ENCODE peak calls at places on chromosomes 3 and 15, in nine cellular contexts. One of them, this sample, is unnamed.

GRCh38 chr3:177894021-177894690 is 642.1 kb upstream of the KCNMB2 start:
- DNase-seq in suprapubic skin: no peak
- DNase-seq in spleen: no peak
- DNase-seq in CD4-positive, alpha-beta memory T cell: no peak
- DNase-seq in transverse colon: no peak
- DNase-seq in CD8-positive, alpha-beta memory T cell: no peak
- DNase-seq in GM23338: no peak
- DNase-seq in endodermal cell: no peak
- DNase-seq in upper lobe of right lung: no peak
- DNase-seq in this sample: no peak

GRCh38 chr3:72617420-72618024 is 230.7 kb downstream of the SHQ1 start:
- DNase-seq in suprapubic skin: no peak
- DNase-seq in spleen: no peak
- DNase-seq in CD4-positive, alpha-beta memory T cell: no peak
- DNase-seq in transverse colon: no peak
- DNase-seq in CD8-positive, alpha-beta memory T cell: no peak
- DNase-seq in GM23338: no peak
- DNase-seq in endodermal cell: no peak
- DNase-seq in upper lobe of right lung: no peak
- DNase-seq in this sample: no peak

GRCh38 chr3:123781571-123782275 is 102.4 kb downstream of the MYLK start:
- DNase-seq in suprapubic skin: no peak
- DNase-seq in spleen: no peak
- DNase-seq in CD4-positive, alpha-beta memory T cell: no peak
- DNase-seq in transverse colon: no peak
- DNase-seq in CD8-positive, alpha-beta memory T cell: no peak
- DNase-seq in GM23338: no peak
- DNase-seq in endodermal cell: no peak
- DNase-seq in upper lobe of right lung: no peak
- DNase-seq in this sample: no peak

GRCh38 chr3:178987745-178988144 is 83.9 kb downstream of the ZMAT3 start:
- DNase-seq in suprapubic skin: no peak
- DNase-seq in spleen: no peak
- DNase-seq in CD4-positive, alpha-beta memory T cell: no peak
- DNase-seq in transverse colon: no peak
- DNase-seq in CD8-positive, alpha-beta memory T cell: no peak
- DNase-seq in GM23338: no peak
- DNase-seq in endodermal cell: no peak
- DNase-seq in upper lobe of right lung: no peak
- DNase-seq in this sample: no peak

GRCh38 chr3:169299129-169299528 is 364.4 kb downstream of the MECOM start:
- DNase-seq in suprapubic skin: no peak
- DNase-seq in spleen: no peak
- DNase-seq in CD4-positive, alpha-beta memory T cell: no peak
- DNase-seq in transverse colon: peak; percentile 84
- DNase-seq in CD8-positive, alpha-beta memory T cell: no peak
- DNase-seq in GM23338: no peak
- DNase-seq in endodermal cell: no peak
- DNase-seq in upper lobe of right lung: no peak
- DNase-seq in this sample: no peak

GRCh38 chr15:82647045-82647834 is at the start of gene CPEB1:
- DNase-seq in suprapubic skin: peak; percentile 76
- DNase-seq in spleen: no peak
- DNase-seq in CD4-positive, alpha-beta memory T cell: peak; percentile 9
- DNase-seq in transverse colon: peak; percentile 42
- DNase-seq in CD8-positive, alpha-beta memory T cell: peak; percentile 20
- DNase-seq in GM23338: peak; percentile 75
- DNase-seq in endodermal cell: peak; percentile 74
- DNase-seq in upper lobe of right lung: no peak
- DNase-seq in this sample: no peak

GRCh38 chr3:126179825-126180476 is 435 bp downstream of the ALDH1L1 start:
- DNase-seq in suprapubic skin: no peak
- DNase-seq in spleen: no peak
- DNase-seq in CD4-positive, alpha-beta memory T cell: no peak
- DNase-seq in transverse colon: peak; percentile 26
- DNase-seq in CD8-positive, alpha-beta memory T cell: no peak
- DNase-seq in GM23338: peak; percentile 83
- DNase-seq in endodermal cell: peak; percentile 89
- DNase-seq in upper lobe of right lung: no peak
- DNase-seq in this sample: no peak

GRCh38 chr15:39232512-39232911 is 348.4 kb upstream of the THBS1 start:
- DNase-seq in suprapubic skin: no peak
- DNase-seq in spleen: no peak
- DNase-seq in CD4-positive, alpha-beta memory T cell: no peak
- DNase-seq in transverse colon: no peak
- DNase-seq in CD8-positive, alpha-beta memory T cell: no peak
- DNase-seq in GM23338: no peak
- DNase-seq in endodermal cell: no peak
- DNase-seq in upper lobe of right lung: no peak
- DNase-seq in this sample: no peak

GRCh38 chr3:128549283-128550112 is 56.5 kb upstream of the GATA2 start:
- DNase-seq in suprapubic skin: peak; percentile 76
- DNase-seq in spleen: no peak
- DNase-seq in CD4-positive, alpha-beta memory T cell: no peak
- DNase-seq in transverse colon: no peak
- DNase-seq in CD8-positive, alpha-beta memory T cell: no peak
- DNase-seq in GM23338: no peak
- DNase-seq in endodermal cell: no peak
- DNase-seq in upper lobe of right lung: peak; percentile 74
- DNase-seq in this sample: no peak

GRCh38 chr15:74406517-74406916 is 27.2 kb downstream of the SEMA7A start:
- DNase-seq in suprapubic skin: no peak
- DNase-seq in spleen: no peak
- DNase-seq in CD4-positive, alpha-beta memory T cell: no peak
- DNase-seq in transverse colon: no peak
- DNase-seq in CD8-positive, alpha-beta memory T cell: no peak
- DNase-seq in GM23338: no peak
- DNase-seq in endodermal cell: no peak
- DNase-seq in upper lobe of right lung: no peak
- DNase-seq in this sample: no peak

GRCh38 chr3:183259621-183260020 is 6.6 kb downstream of the B3GNT5 start:
- DNase-seq in suprapubic skin: no peak
- DNase-seq in spleen: no peak
- DNase-seq in CD4-positive, alpha-beta memory T cell: no peak
- DNase-seq in transverse colon: no peak
- DNase-seq in CD8-positive, alpha-beta memory T cell: no peak
- DNase-seq in GM23338: no peak
- DNase-seq in endodermal cell: no peak
- DNase-seq in upper lobe of right lung: no peak
- DNase-seq in this sample: no peak

GRCh38 chr3:71726106-71726505 is 904 bp upstream of the EIF4E3 start:
- DNase-seq in suprapubic skin: no peak
- DNase-seq in spleen: no peak
- DNase-seq in CD4-positive, alpha-beta memory T cell: peak; percentile 72
- DNase-seq in transverse colon: peak; percentile 26
- DNase-seq in CD8-positive, alpha-beta memory T cell: peak; percentile 69
- DNase-seq in GM23338: no peak
- DNase-seq in endodermal cell: no peak
- DNase-seq in upper lobe of right lung: no peak
- DNase-seq in this sample: no peak

GRCh38 chr3:9806688-9807589 is 3.1 kb upstream of the TTLL3 start:
- DNase-seq in suprapubic skin: no peak
- DNase-seq in spleen: no peak
- DNase-seq in CD4-positive, alpha-beta memory T cell: no peak
- DNase-seq in transverse colon: no peak
- DNase-seq in CD8-positive, alpha-beta memory T cell: no peak
- DNase-seq in GM23338: no peak
- DNase-seq in endodermal cell: no peak
- DNase-seq in upper lobe of right lung: no peak
- DNase-seq in this sample: no peak

GRCh38 chr15:48631191-48631770 is 14.2 kb downstream of the FBN1 start:
- DNase-seq in suprapubic skin: no peak
- DNase-seq in spleen: no peak
- DNase-seq in CD4-positive, alpha-beta memory T cell: no peak
- DNase-seq in transverse colon: no peak
- DNase-seq in CD8-positive, alpha-beta memory T cell: no peak
- DNase-seq in GM23338: peak; percentile 20
- DNase-seq in endodermal cell: peak; percentile 53
- DNase-seq in upper lobe of right lung: no peak
- DNase-seq in this sample: no peak

GRCh38 chr15:98776607-98777281 is 128.4 kb downstream of the IGF1R start:
- DNase-seq in suprapubic skin: no peak
- DNase-seq in spleen: peak; percentile 81
- DNase-seq in CD4-positive, alpha-beta memory T cell: peak; percentile 5
- DNase-seq in transverse colon: no peak
- DNase-seq in CD8-positive, alpha-beta memory T cell: peak; percentile 17
- DNase-seq in GM23338: no peak
- DNase-seq in endodermal cell: no peak
- DNase-seq in upper lobe of right lung: peak; percentile 70
- DNase-seq in this sample: no peak

GRCh38 chr15:52086001-52086786 is 26.4 kb downstream of the BCL2L10 start:
- DNase-seq in suprapubic skin: no peak
- DNase-seq in spleen: no peak
- DNase-seq in CD4-positive, alpha-beta memory T cell: no peak
- DNase-seq in transverse colon: no peak
- DNase-seq in CD8-positive, alpha-beta memory T cell: no peak
- DNase-seq in GM23338: no peak
- DNase-seq in endodermal cell: peak; percentile 17
- DNase-seq in upper lobe of right lung: no peak
- DNase-seq in this sample: no peak

GRCh38 chr3:42161050-42161935 is 70.1 kb downstream of the TRAK1 start:
- DNase-seq in suprapubic skin: no peak
- DNase-seq in spleen: no peak
- DNase-seq in CD4-positive, alpha-beta memory T cell: no peak
- DNase-seq in transverse colon: no peak
- DNase-seq in CD8-positive, alpha-beta memory T cell: no peak
- DNase-seq in GM23338: peak; percentile 28
- DNase-seq in endodermal cell: no peak
- DNase-seq in upper lobe of right lung: no peak
- DNase-seq in this sample: no peak

GRCh38 chr3:54309601-54310000 is 187.2 kb downstream of the CACNA2D3 start:
- DNase-seq in suprapubic skin: no peak
- DNase-seq in spleen: no peak
- DNase-seq in CD4-positive, alpha-beta memory T cell: no peak
- DNase-seq in transverse colon: no peak
- DNase-seq in CD8-positive, alpha-beta memory T cell: no peak
- DNase-seq in GM23338: peak; percentile 20
- DNase-seq in endodermal cell: no peak
- DNase-seq in upper lobe of right lung: no peak
- DNase-seq in this sample: no peak

GRCh38 chr3:186979837-186980236 is 49.5 kb downstream of the ST6GAL1 start:
- DNase-seq in suprapubic skin: no peak
- DNase-seq in spleen: no peak
- DNase-seq in CD4-positive, alpha-beta memory T cell: no peak
- DNase-seq in transverse colon: no peak
- DNase-seq in CD8-positive, alpha-beta memory T cell: no peak
- DNase-seq in GM23338: no peak
- DNase-seq in endodermal cell: no peak
- DNase-seq in upper lobe of right lung: no peak
- DNase-seq in this sample: no peak

DNA sequence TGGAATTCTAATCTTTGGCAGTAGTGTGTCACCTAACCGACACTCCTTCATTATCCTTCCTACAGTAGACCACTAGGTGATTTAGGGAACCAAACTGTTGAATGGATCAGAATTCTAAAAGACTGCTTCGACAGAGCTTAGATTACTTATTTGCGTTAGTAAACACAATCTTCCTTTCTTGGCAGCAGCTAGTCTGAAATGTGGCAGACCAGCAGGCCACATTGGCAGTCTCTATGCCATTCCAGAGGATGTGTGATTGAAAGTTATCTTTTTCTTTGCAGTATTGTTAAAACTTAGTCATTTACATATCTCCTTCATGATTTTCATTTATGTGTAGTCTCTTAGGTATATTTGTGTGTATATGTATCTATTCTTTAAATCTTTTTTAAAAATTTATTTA is 23.6 kb downstream of the MBNL1 start:
- DNase-seq in suprapubic skin: no peak
- DNase-seq in spleen: no peak
- DNase-seq in CD4-positive, alpha-beta memory T cell: no peak
- DNase-seq in transverse colon: no peak
- DNase-seq in CD8-positive, alpha-beta memory T cell: no peak
- DNase-seq in GM23338: no peak
- DNase-seq in endodermal cell: no peak
- DNase-seq in upper lobe of right lung: no peak
- DNase-seq in this sample: no peak
- H3K4me1 ChIP-seq in suprapubic skin: peaks cover 62% of the 10 kb centered on the region
- H3K4me1 ChIP-seq in spleen: peaks cover 100% of the 10 kb centered on the region
- H3K4me1 ChIP-seq in CD4-positive, alpha-beta memory T cell: peaks cover 97% of the 10 kb centered on the region
- H3K4me1 ChIP-seq in transverse colon: peaks cover 13% of the 10 kb centered on the region
- H3K4me1 ChIP-seq in CD8-positive, alpha-beta memory T cell: peaks cover 79% of the 10 kb centered on the region
- H3K4me1 ChIP-seq in GM23338: peaks cover 13% of the 10 kb centered on the region
- H3K4me1 ChIP-seq in endodermal cell: no peaks in the 10 kb centered on the region
- H3K4me1 ChIP-seq in upper lobe of right lung: peaks cover 74% of the 10 kb centered on the region
- H3K4me1 ChIP-seq in this sample: peaks cover 2% of the 10 kb centered on the region

DNA sequence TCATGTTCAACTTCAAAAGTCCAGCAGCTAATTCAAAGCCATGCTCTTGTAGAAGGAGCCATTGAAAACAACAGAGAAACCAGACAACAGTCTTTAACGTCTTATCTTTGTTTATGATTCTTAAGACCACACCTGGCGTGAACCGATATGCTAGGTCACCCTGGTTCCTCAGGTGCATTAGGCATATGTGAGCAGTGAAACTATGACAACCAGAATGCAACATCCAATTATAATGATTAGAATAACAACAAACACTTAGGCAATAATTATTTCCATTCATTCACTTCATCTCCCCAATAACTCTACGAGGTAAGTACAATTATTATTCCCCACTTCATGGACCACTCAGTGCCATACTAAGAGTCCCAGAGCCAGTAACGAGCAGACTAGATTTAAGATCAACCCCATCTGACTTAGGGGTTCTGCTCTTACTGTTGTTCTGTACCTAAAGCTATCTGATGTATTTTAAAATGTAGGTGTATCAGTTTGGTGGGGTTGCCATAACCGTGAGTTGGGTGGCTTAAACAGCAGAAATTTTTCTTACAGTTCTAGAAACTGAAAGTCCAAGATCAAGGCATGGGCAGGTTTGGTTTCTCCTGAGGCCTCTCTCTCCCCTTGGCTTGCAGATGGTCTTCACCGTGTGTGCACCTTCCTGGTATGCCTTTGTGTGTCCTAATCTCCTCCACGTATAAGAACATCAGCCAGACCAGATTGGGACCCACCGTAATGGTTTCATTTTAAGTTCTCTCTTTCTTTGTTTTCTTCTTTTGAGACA is 997.8 kb upstream of the CFAP20DC start:
- DNase-seq in suprapubic skin: no peak
- DNase-seq in spleen: no peak
- DNase-seq in CD4-positive, alpha-beta memory T cell: peak; percentile 8
- DNase-seq in transverse colon: no peak
- DNase-seq in CD8-positive, alpha-beta memory T cell: no peak
- DNase-seq in GM23338: no peak
- DNase-seq in endodermal cell: no peak
- DNase-seq in upper lobe of right lung: no peak
- DNase-seq in this sample: no peak
- H3K4me1 ChIP-seq in suprapubic skin: no peaks in the 10 kb centered on the region
- H3K4me1 ChIP-seq in spleen: no peaks in the 10 kb centered on the region
- H3K4me1 ChIP-seq in CD4-positive, alpha-beta memory T cell: peaks cover 60% of the 10 kb centered on the region
- H3K4me1 ChIP-seq in transverse colon: no peaks in the 10 kb centered on the region
- H3K4me1 ChIP-seq in CD8-positive, alpha-beta memory T cell: peaks cover 45% of the 10 kb centered on the region
- H3K4me1 ChIP-seq in GM23338: no peaks in the 10 kb centered on the region
- H3K4me1 ChIP-seq in endodermal cell: no peaks in the 10 kb centered on the region
- H3K4me1 ChIP-seq in upper lobe of right lung: no peaks in the 10 kb centered on the region
- H3K4me1 ChIP-seq in this sample: no peaks in the 10 kb centered on the region

GRCh38 chr15:94262201-94262600 is 30.8 kb downstream of the MCTP2 start:
- DNase-seq in suprapubic skin: no peak
- DNase-seq in spleen: no peak
- DNase-seq in CD4-positive, alpha-beta memory T cell: no peak
- DNase-seq in transverse colon: no peak
- DNase-seq in CD8-positive, alpha-beta memory T cell: no peak
- DNase-seq in GM23338: no peak
- DNase-seq in endodermal cell: no peak
- DNase-seq in upper lobe of right lung: no peak
- DNase-seq in this sample: no peak
- H3K4me1 ChIP-seq in suprapubic skin: peaks cover 7% of the 10 kb centered on the region
- H3K4me1 ChIP-seq in spleen: peaks cover 99% of the 10 kb centered on the region
- H3K4me1 ChIP-seq in CD4-positive, alpha-beta memory T cell: no peaks in the 10 kb centered on the region
- H3K4me1 ChIP-seq in transverse colon: peaks cover 4% of the 10 kb centered on the region
- H3K4me1 ChIP-seq in CD8-positive, alpha-beta memory T cell: no peaks in the 10 kb centered on the region
- H3K4me1 ChIP-seq in GM23338: no peaks in the 10 kb centered on the region
- H3K4me1 ChIP-seq in endodermal cell: no peaks in the 10 kb centered on the region
- H3K4me1 ChIP-seq in upper lobe of right lung: peaks cover 8% of the 10 kb centered on the region
- H3K4me1 ChIP-seq in this sample: no peaks in the 10 kb centered on the region

GRCh38 chr15:70505411-70505919 is 257.9 kb downstream of the UACA start:
- DNase-seq in suprapubic skin: no peak
- DNase-seq in spleen: peak; percentile 55
- DNase-seq in CD4-positive, alpha-beta memory T cell: no peak
- DNase-seq in transverse colon: no peak
- DNase-seq in CD8-positive, alpha-beta memory T cell: no peak
- DNase-seq in GM23338: no peak
- DNase-seq in endodermal cell: no peak
- DNase-seq in upper lobe of right lung: peak; percentile 21
- DNase-seq in this sample: peak; percentile 72
- H3K4me1 ChIP-seq in suprapubic skin: peaks cover 34% of the 10 kb centered on the region
- H3K4me1 ChIP-seq in spleen: peaks cover 93% of the 10 kb centered on the region
- H3K4me1 ChIP-seq in CD4-positive, alpha-beta memory T cell: peaks cover 66% of the 10 kb centered on the region
- H3K4me1 ChIP-seq in transverse colon: no peaks in the 10 kb centered on the region
- H3K4me1 ChIP-seq in CD8-positive, alpha-beta memory T cell: peaks cover 49% of the 10 kb centered on the region
- H3K4me1 ChIP-seq in GM23338: peaks cover 13% of the 10 kb centered on the region
- H3K4me1 ChIP-seq in endodermal cell: peaks cover 11% of the 10 kb centered on the region
- H3K4me1 ChIP-seq in upper lobe of right lung: peaks cover 27% of the 10 kb centered on the region
- H3K4me1 ChIP-seq in this sample: peaks cover 32% of the 10 kb centered on the region

This sample was measured in ascending aorta.